ENCODE peak calls at places on chromosomes 16 and 17, in four cellular contexts. A is thyroid gland, Q is AG04450, H is uterus. N is an unnamed sample.

GRCh38 chr17:29862951-29863350 is 67.1 kb downstream of the SSH2 start:
- DNase-seq in A (no peak), Q (no peak), H (no peak), N (no peak)

GRCh38 chr17:32525116-32525515 is 38.3 kb downstream of the CDK5R1 start:
- DNase-seq in A (no peak), Q (peak; percentile 27), H (no peak), N (no peak)

GRCh38 chr17:42759982-42760651 is 910 bp upstream of the RAMP2 start:
- DNase-seq in A (no peak), Q (no peak), H (no peak), N (no peak)

GRCh38 chr17:75900691-75901533 is 3.8 kb downstream of the MRPL38 start:
- DNase-seq in A (no peak), Q (no peak), H (no peak), N (no peak)

GRCh38 chr17:62760059-62760887 is 47.8 kb downstream of the MARCHF10 start:
- DNase-seq in A (no peak), Q (no peak), H (no peak), N (no peak)

GRCh38 chr16:56192644-56192960 is 1.3 kb downstream of the GNAO1 start:
- DNase-seq in A (no peak), Q (no peak), H (no peak), N (no peak)

GRCh38 chr16:72092832-72093447 is 480 bp downstream of the TXNL4B start:
- DNase-seq in A (no peak), Q (peak; percentile 34), H (no peak), N (no peak)

GRCh38 chr16:4511441-4512082 is 27.0 kb downstream of the CDIP1 start:
- DNase-seq in A (peak; percentile 44), Q (no peak), H (no peak), N (peak; percentile 75)

GRCh38 chr16:77289331-77289809 is 90.2 kb downstream of the SYCE1L start:
- DNase-seq in A (peak; percentile 95), Q (no peak), H (no peak), N (no peak)

GRCh38 chr16:28915181-28915580 is 9.9 kb downstream of the RABEP2 start:
- DNase-seq in A (no peak), Q (no peak), H (no peak), N (no peak)

GRCh38 chr16:12589676-12590075 is 214.0 kb downstream of the CPPED1 start:
- DNase-seq in A (no peak), Q (no peak), H (no peak), N (no peak)

GRCh38 chr16:47734987-47735594 is 274.0 kb downstream of the PHKB start:
- DNase-seq in A (no peak), Q (no peak), H (no peak), N (no peak)

GRCh38 chr16:8644151-8644512 is 22.6 kb downstream of the METTL22 start:
- DNase-seq in A (no peak), Q (no peak), H (no peak), N (no peak)

GRCh38 chr16:1433263-1433560 is 2.3 kb downstream of the PERCC1 start:
- DNase-seq in A (no peak), Q (no peak), H (no peak), N (no peak)

GRCh38 chr17:32386844-32387243 is 36.9 kb downstream of the ZNF207 start:
- DNase-seq in A (no peak), Q (no peak), H (no peak), N (no peak)

GRCh38 chr16:10521681-10522274 is 58.6 kb downstream of the EMP2 start:
- DNase-seq in A (peak; percentile 69), Q (peak; percentile 6), H (peak; percentile 63), N (peak; percentile 70)

GRCh38 chr17:61149862-61150362 is 249.7 kb upstream of the TBX2 start:
- DNase-seq in A (no peak), Q (no peak), H (no peak), N (peak; percentile 34)

GRCh38 chr16:1534021-1535020 is 855 bp downstream of the TMEM204 start:
- DNase-seq in A (no peak), Q (no peak), H (no peak), N (peak; percentile 51)

GRCh38 chr16:12433691-12434390 is 369.8 kb downstream of the CPPED1 start:
- DNase-seq in A (peak; percentile 53), Q (no peak), H (no peak), N (no peak)

GRCh38 chr16:89841275-89841674 is 13.0 kb downstream of the SPIRE2 start:
- DNase-seq in A (no peak), Q (no peak), H (no peak), N (no peak)

GRCh38 chr17:17300624-17301568 is 2.3 kb upstream of the NT5M start:
- DNase-seq in A (peak; percentile 54), Q (no peak), H (peak; percentile 56), N (no peak)

GRCh38 chr16:69934751-69935150 is 16.4 kb upstream of the CLEC18A start:
- DNase-seq in A (no peak), Q (no peak), H (no peak), N (no peak)

GRCh38 chr17:71522383-71522782 is 598.4 kb upstream of the SOX9 start:
- DNase-seq in A (no peak), Q (no peak), H (no peak), N (no peak)

GRCh38 chr17:66661411-66661843 is 173.5 kb upstream of the CACNG5 start:
- DNase-seq in A (peak; percentile 45), Q (no peak), H (no peak), N (no peak)

GRCh38 chr16:48909231-48909630 is 299.3 kb upstream of the N4BP1 start:
- DNase-seq in A (no peak), Q (no peak), H (no peak), N (no peak)

GRCh38 chr17:9291912-9292562 is 270.7 kb downstream of the NTN1 start:
- DNase-seq in A (peak; percentile 32), Q (peak; percentile 8), H (peak; percentile 77), N (peak; percentile 4)

GRCh38 chr16:25109643-25110042 is 1.9 kb upstream of the LCMT1 start:
- DNase-seq in A (peak; percentile 38), Q (peak; percentile 91), H (peak; percentile 60), N (no peak)

GRCh38 chr16:12147681-12148479 is 171.3 kb downstream of the SNX29 start:
- DNase-seq in A (no peak), Q (no peak), H (no peak), N (no peak)

GRCh38 chr16:89335803-89336485 is 118.4 kb downstream of the ZNF778 start:
- DNase-seq in A (no peak), Q (no peak), H (no peak), N (no peak)

GRCh38 chr17:10311131-10311530 is 61.7 kb downstream of the MYH13 start:
- DNase-seq in A (no peak), Q (no peak), H (no peak), N (no peak)

GRCh38 chr16:11152205-11152604 is 103.8 kb downstream of the SOCS1 start:
- DNase-seq in A (no peak), Q (no peak), H (no peak), N (peak; percentile 59)

DNA sequence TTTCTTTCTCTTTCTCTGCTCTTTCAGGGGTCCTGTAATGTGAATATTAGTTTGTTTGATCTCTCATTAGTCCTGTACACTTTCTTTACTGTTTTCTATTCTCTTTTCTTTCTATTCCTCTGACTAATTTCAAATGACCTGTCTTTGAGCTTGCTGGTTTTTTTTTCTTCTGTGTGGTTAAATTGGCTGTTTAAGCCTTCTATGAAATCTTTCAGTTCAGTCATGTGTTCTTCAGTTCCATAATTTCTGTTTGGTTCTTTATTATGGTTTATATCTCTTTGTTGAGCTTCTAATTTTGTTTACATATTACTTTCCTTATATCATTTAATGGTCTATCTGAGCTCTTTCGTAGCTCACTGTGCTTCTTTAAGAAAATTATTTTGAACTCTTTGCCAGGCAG is 31.3 kb upstream of the NKD1 start:
- DNase-seq in A (no peak), Q (no peak), H (no peak), N (no peak)
- H3K4me3 ChIP-seq in A (no peak overlapping the region), Q (no peak overlapping the region), H (no peak overlapping the region), N (no peak overlapping the region)

GRCh38 chr16:7404217-7404616 is 71.6 kb downstream of the RBFOX1 start:
- DNase-seq in A (no peak), Q (no peak), H (no peak), N (no peak)

GRCh38 chr16:7408700-7409340 is 76.2 kb downstream of the RBFOX1 start:
- DNase-seq in A (no peak), Q (no peak), H (no peak), N (no peak)

GRCh38 chr16:7399296-7399695 is 66.7 kb downstream of the RBFOX1 start:
- DNase-seq in A (no peak), Q (no peak), H (no peak), N (no peak)

GRCh38 chr16:7400117-7400890 is 67.7 kb downstream of the RBFOX1 start:
- DNase-seq in A (no peak), Q (no peak), H (no peak), N (no peak)

DNA sequence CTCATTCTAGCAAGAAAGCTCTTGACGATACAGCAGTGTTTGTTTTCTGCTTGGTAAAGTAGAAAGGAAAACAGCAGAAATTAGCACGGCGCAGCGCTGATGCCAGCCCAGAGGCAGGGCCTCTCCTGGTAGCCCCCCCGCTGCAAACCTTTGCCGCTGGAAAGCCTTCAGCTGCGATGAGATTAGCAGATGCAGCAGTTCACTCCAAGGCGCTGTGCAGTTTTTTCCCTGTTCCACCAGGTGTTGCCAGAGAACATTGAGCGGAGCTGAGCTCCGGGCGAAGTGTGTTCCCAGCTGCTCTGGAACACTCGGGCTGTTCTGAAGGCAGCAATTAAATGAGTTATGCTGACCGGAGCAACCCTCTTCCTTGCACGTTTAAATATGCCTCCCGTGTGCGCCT is 72.5 kb downstream of the RBFOX1 start:
- DNase-seq in A (peak; percentile 17), Q (no peak), H (no peak), N (no peak)
- TF ChIP-seq CTCF in A (no peak), Q (no peak), H (no peak), N (no peak)

GRCh38 chr16:15983898-15984297 is 34.5 kb downstream of the ABCC1 start:
- DNase-seq in A (peak; percentile 48), Q (no peak), H (no peak), N (no peak)

GRCh38 chr16:15981382-15981781 is 32.0 kb downstream of the ABCC1 start:
- DNase-seq in A (no peak), Q (no peak), H (no peak), N (no peak)

GRCh38 chr16:15979801-15980200 is 30.4 kb downstream of the ABCC1 start:
- DNase-seq in A (no peak), Q (no peak), H (no peak), N (no peak)

GRCh38 chr16:15976929-15977637 is 27.7 kb downstream of the ABCC1 start:
- DNase-seq in A (no peak), Q (no peak), H (no peak), N (no peak)

GRCh38 chr16:15980329-15980728 is 30.9 kb downstream of the ABCC1 start:
- DNase-seq in A (no peak), Q (no peak), H (no peak), N (no peak)
- H3K9me3 ChIP-seq in A (no peaks in the 10 kb centered on the region), Q (peaks cover 12% of the 10 kb centered on the region), H (peaks cover 3% of the 10 kb centered on the region), N (no peaks in the 10 kb centered on the region)

DNA sequence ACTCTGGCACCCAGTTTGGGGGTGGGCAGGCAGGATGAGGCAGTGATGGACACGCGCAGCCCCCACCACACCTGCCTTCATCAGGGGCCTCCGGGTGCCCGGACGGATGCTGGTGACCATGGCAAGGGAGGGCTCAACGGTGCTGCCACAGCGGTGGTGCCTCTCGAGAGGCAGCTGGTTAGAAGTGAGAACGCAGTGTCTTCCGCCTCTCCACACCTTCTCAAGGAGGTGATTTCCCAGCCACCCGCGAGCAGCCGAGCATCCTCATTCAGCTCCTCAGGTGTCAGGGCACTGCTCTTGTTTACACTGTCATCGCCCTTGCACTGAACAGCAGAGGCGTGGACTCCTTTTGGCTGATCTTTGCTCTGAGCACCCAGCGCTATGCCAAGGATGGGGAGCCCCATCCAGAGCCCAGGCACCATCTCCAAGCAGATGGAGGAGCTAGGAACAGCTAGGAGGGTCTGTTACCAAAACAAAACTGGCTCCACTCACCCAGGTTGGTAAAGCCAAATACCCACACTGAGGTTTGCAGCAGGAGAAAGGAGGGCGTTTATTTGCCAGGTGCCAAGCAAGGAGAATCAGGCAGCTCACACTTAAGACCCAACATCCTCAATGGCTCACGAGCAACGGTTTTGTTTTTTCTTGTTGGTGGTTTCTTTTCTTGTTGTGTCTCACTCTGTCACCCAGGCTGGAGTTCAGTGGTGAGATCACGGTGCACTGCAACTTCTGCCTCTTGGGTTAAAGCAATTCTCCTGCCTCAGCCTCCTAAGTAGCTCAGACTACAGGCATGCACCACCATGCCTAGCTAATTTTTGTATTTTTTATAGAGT is 174.3 kb upstream of the TNRC6C start:
- DNase-seq in A (no peak), Q (no peak), H (no peak), N (no peak)
- H3K4me3 ChIP-seq in A (no peak overlapping the region), Q (no peak overlapping the region), H (no peak overlapping the region), N (no peak overlapping the region)

N was measured in BE2C.